ENCODE peak calls at places on chromosomes 1 and 21, in ten cellular contexts. One of them, this sample, is unnamed.

GRCh38 chr1:24754229-24754628 is 9.0 kb downstream of the CLIC4 start:
- DNase-seq in NCI-H2081: no peak
- DNase-seq in upper lobe of right lung: no peak
- DNase-seq in effector memory CD4-positive, alpha-beta T cell: no peak
- DNase-seq in kidney tubule cell: peak; percentile 72
- DNase-seq in stimulated activated CD4-positive, alpha-beta T cell treated with anti-CD3 and anti-CD28 coated beads, TNF-alpha, amount 100 ng/mL, for 24 hours: no peak
- DNase-seq in breast epithelium: no peak
- DNase-seq in ovary: no peak
- DNase-seq in SHP77: no peak
- DNase-seq in activated T-cell treated with anti-CD3 and anti-CD28 coated beads, Interleukin-2, amount 50 U/mL, for 1 hour: no peak
- DNase-seq in this sample: no peak

GRCh38 chr1:224846119-224846907 is 83.2 kb upstream of the DNAH14 start:
- DNase-seq in NCI-H2081: no peak
- DNase-seq in SHP77: no peak
- DNase-seq in ovary: no peak
- DNase-seq in effector memory CD4-positive, alpha-beta T cell: no peak
- DNase-seq in kidney tubule cell: no peak
- DNase-seq in upper lobe of right lung: no peak
- DNase-seq in breast epithelium: no peak
- DNase-seq in activated T-cell treated with anti-CD3 and anti-CD28 coated beads, Interleukin-2, amount 50 U/mL, for 1 hour: no peak
- DNase-seq in stimulated activated CD4-positive, alpha-beta T cell treated with anti-CD3 and anti-CD28 coated beads, TNF-alpha, amount 100 ng/mL, for 24 hours: no peak
- DNase-seq in this sample: no peak

GRCh38 chr1:53561488-53562115 is 102.4 kb downstream of the DMRTB1 start:
- DNase-seq in kidney tubule cell: no peak
- DNase-seq in upper lobe of right lung: peak; percentile 40
- DNase-seq in SHP77: no peak
- DNase-seq in activated T-cell treated with anti-CD3 and anti-CD28 coated beads, Interleukin-2, amount 50 U/mL, for 1 hour: no peak
- DNase-seq in effector memory CD4-positive, alpha-beta T cell: no peak
- DNase-seq in NCI-H2081: no peak
- DNase-seq in breast epithelium: peak; percentile 34
- DNase-seq in ovary: no peak
- DNase-seq in stimulated activated CD4-positive, alpha-beta T cell treated with anti-CD3 and anti-CD28 coated beads, TNF-alpha, amount 100 ng/mL, for 24 hours: no peak
- DNase-seq in this sample: no peak

GRCh38 chr1:198842686-198843085 is 203.8 kb downstream of the PTPRC start:
- DNase-seq in breast epithelium: no peak
- DNase-seq in kidney tubule cell: no peak
- DNase-seq in effector memory CD4-positive, alpha-beta T cell: no peak
- DNase-seq in stimulated activated CD4-positive, alpha-beta T cell treated with anti-CD3 and anti-CD28 coated beads, TNF-alpha, amount 100 ng/mL, for 24 hours: no peak
- DNase-seq in upper lobe of right lung: no peak
- DNase-seq in NCI-H2081: no peak
- DNase-seq in SHP77: no peak
- DNase-seq in activated T-cell treated with anti-CD3 and anti-CD28 coated beads, Interleukin-2, amount 50 U/mL, for 1 hour: no peak
- DNase-seq in ovary: no peak
- DNase-seq in this sample: no peak

GRCh38 chr1:158251160-158251559 is 3.1 kb upstream of the CD1A start:
- DNase-seq in kidney tubule cell: no peak
- DNase-seq in ovary: no peak
- DNase-seq in activated T-cell treated with anti-CD3 and anti-CD28 coated beads, Interleukin-2, amount 50 U/mL, for 1 hour: no peak
- DNase-seq in SHP77: no peak
- DNase-seq in stimulated activated CD4-positive, alpha-beta T cell treated with anti-CD3 and anti-CD28 coated beads, TNF-alpha, amount 100 ng/mL, for 24 hours: no peak
- DNase-seq in NCI-H2081: no peak
- DNase-seq in breast epithelium: no peak
- DNase-seq in effector memory CD4-positive, alpha-beta T cell: no peak
- DNase-seq in upper lobe of right lung: no peak
- DNase-seq in this sample: no peak

GRCh38 chr1:229037806-229038405 is 233.0 kb upstream of the RAB4A start:
- DNase-seq in breast epithelium: no peak
- DNase-seq in upper lobe of right lung: no peak
- DNase-seq in effector memory CD4-positive, alpha-beta T cell: no peak
- DNase-seq in stimulated activated CD4-positive, alpha-beta T cell treated with anti-CD3 and anti-CD28 coated beads, TNF-alpha, amount 100 ng/mL, for 24 hours: no peak
- DNase-seq in ovary: no peak
- DNase-seq in SHP77: no peak
- DNase-seq in activated T-cell treated with anti-CD3 and anti-CD28 coated beads, Interleukin-2, amount 50 U/mL, for 1 hour: no peak
- DNase-seq in kidney tubule cell: no peak
- DNase-seq in NCI-H2081: no peak
- DNase-seq in this sample: no peak

GRCh38 chr1:197671920-197672319 is 103.4 kb downstream of the DENND1B start:
- DNase-seq in effector memory CD4-positive, alpha-beta T cell: no peak
- DNase-seq in breast epithelium: no peak
- DNase-seq in NCI-H2081: no peak
- DNase-seq in ovary: no peak
- DNase-seq in SHP77: no peak
- DNase-seq in activated T-cell treated with anti-CD3 and anti-CD28 coated beads, Interleukin-2, amount 50 U/mL, for 1 hour: no peak
- DNase-seq in stimulated activated CD4-positive, alpha-beta T cell treated with anti-CD3 and anti-CD28 coated beads, TNF-alpha, amount 100 ng/mL, for 24 hours: no peak
- DNase-seq in kidney tubule cell: no peak
- DNase-seq in upper lobe of right lung: no peak
- DNase-seq in this sample: no peak

GRCh38 chr1:230868736-230869385 is 540 bp upstream of the C1orf198 start:
- DNase-seq in breast epithelium: peak; percentile 66
- DNase-seq in activated T-cell treated with anti-CD3 and anti-CD28 coated beads, Interleukin-2, amount 50 U/mL, for 1 hour: no peak
- DNase-seq in ovary: peak; percentile 19
- DNase-seq in NCI-H2081: peak; percentile 78
- DNase-seq in effector memory CD4-positive, alpha-beta T cell: no peak
- DNase-seq in SHP77: peak; percentile 18
- DNase-seq in upper lobe of right lung: peak; percentile 86
- DNase-seq in stimulated activated CD4-positive, alpha-beta T cell treated with anti-CD3 and anti-CD28 coated beads, TNF-alpha, amount 100 ng/mL, for 24 hours: no peak
- DNase-seq in kidney tubule cell: peak; percentile 68
- DNase-seq in this sample: peak; percentile 75

GRCh38 chr1:98331232-98331631 is 330.3 kb upstream of the SNX7 start:
- DNase-seq in stimulated activated CD4-positive, alpha-beta T cell treated with anti-CD3 and anti-CD28 coated beads, TNF-alpha, amount 100 ng/mL, for 24 hours: no peak
- DNase-seq in NCI-H2081: no peak
- DNase-seq in effector memory CD4-positive, alpha-beta T cell: no peak
- DNase-seq in kidney tubule cell: peak; percentile 48
- DNase-seq in ovary: no peak
- DNase-seq in activated T-cell treated with anti-CD3 and anti-CD28 coated beads, Interleukin-2, amount 50 U/mL, for 1 hour: no peak
- DNase-seq in upper lobe of right lung: no peak
- DNase-seq in breast epithelium: no peak
- DNase-seq in SHP77: no peak
- DNase-seq in this sample: no peak

GRCh38 chr1:1001057-1001630 is 1.2 kb upstream of the HES4 start:
- DNase-seq in activated T-cell treated with anti-CD3 and anti-CD28 coated beads, Interleukin-2, amount 50 U/mL, for 1 hour: peak; percentile 38
- DNase-seq in NCI-H2081: no peak
- DNase-seq in SHP77: no peak
- DNase-seq in ovary: no peak
- DNase-seq in breast epithelium: no peak
- DNase-seq in effector memory CD4-positive, alpha-beta T cell: no peak
- DNase-seq in stimulated activated CD4-positive, alpha-beta T cell treated with anti-CD3 and anti-CD28 coated beads, TNF-alpha, amount 100 ng/mL, for 24 hours: no peak
- DNase-seq in upper lobe of right lung: peak; percentile 73
- DNase-seq in kidney tubule cell: no peak
- DNase-seq in this sample: no peak

GRCh38 chr1:83901547-83902155 is 97.3 kb downstream of the TTLL7 start:
- DNase-seq in activated T-cell treated with anti-CD3 and anti-CD28 coated beads, Interleukin-2, amount 50 U/mL, for 1 hour: no peak
- DNase-seq in ovary: no peak
- DNase-seq in effector memory CD4-positive, alpha-beta T cell: no peak
- DNase-seq in stimulated activated CD4-positive, alpha-beta T cell treated with anti-CD3 and anti-CD28 coated beads, TNF-alpha, amount 100 ng/mL, for 24 hours: no peak
- DNase-seq in NCI-H2081: no peak
- DNase-seq in kidney tubule cell: peak; percentile 88
- DNase-seq in SHP77: peak; percentile 18
- DNase-seq in breast epithelium: no peak
- DNase-seq in upper lobe of right lung: no peak
- DNase-seq in this sample: no peak

GRCh38 chr1:52994658-52995057 is 67.4 kb upstream of the PODN start:
- DNase-seq in ovary: no peak
- DNase-seq in SHP77: no peak
- DNase-seq in effector memory CD4-positive, alpha-beta T cell: no peak
- DNase-seq in activated T-cell treated with anti-CD3 and anti-CD28 coated beads, Interleukin-2, amount 50 U/mL, for 1 hour: no peak
- DNase-seq in NCI-H2081: no peak
- DNase-seq in breast epithelium: no peak
- DNase-seq in upper lobe of right lung: no peak
- DNase-seq in stimulated activated CD4-positive, alpha-beta T cell treated with anti-CD3 and anti-CD28 coated beads, TNF-alpha, amount 100 ng/mL, for 24 hours: no peak
- DNase-seq in kidney tubule cell: no peak
- DNase-seq in this sample: no peak

GRCh38 chr1:197743578-197743977 is 31.7 kb downstream of the DENND1B start:
- DNase-seq in breast epithelium: no peak
- DNase-seq in NCI-H2081: no peak
- DNase-seq in ovary: no peak
- DNase-seq in upper lobe of right lung: no peak
- DNase-seq in activated T-cell treated with anti-CD3 and anti-CD28 coated beads, Interleukin-2, amount 50 U/mL, for 1 hour: no peak
- DNase-seq in stimulated activated CD4-positive, alpha-beta T cell treated with anti-CD3 and anti-CD28 coated beads, TNF-alpha, amount 100 ng/mL, for 24 hours: no peak
- DNase-seq in SHP77: no peak
- DNase-seq in effector memory CD4-positive, alpha-beta T cell: no peak
- DNase-seq in kidney tubule cell: no peak
- DNase-seq in this sample: no peak

GRCh38 chr1:97906567-97907228 is 14.1 kb downstream of the DPYD start:
- DNase-seq in stimulated activated CD4-positive, alpha-beta T cell treated with anti-CD3 and anti-CD28 coated beads, TNF-alpha, amount 100 ng/mL, for 24 hours: no peak
- DNase-seq in NCI-H2081: no peak
- DNase-seq in breast epithelium: no peak
- DNase-seq in upper lobe of right lung: peak; percentile 58
- DNase-seq in ovary: no peak
- DNase-seq in kidney tubule cell: peak; percentile 78
- DNase-seq in activated T-cell treated with anti-CD3 and anti-CD28 coated beads, Interleukin-2, amount 50 U/mL, for 1 hour: no peak
- DNase-seq in effector memory CD4-positive, alpha-beta T cell: no peak
- DNase-seq in SHP77: no peak
- DNase-seq in this sample: peak; percentile 65

GRCh38 chr1:8963940-8964339 is 18.3 kb downstream of the CA6 start:
- DNase-seq in kidney tubule cell: no peak
- DNase-seq in NCI-H2081: no peak
- DNase-seq in stimulated activated CD4-positive, alpha-beta T cell treated with anti-CD3 and anti-CD28 coated beads, TNF-alpha, amount 100 ng/mL, for 24 hours: no peak
- DNase-seq in upper lobe of right lung: no peak
- DNase-seq in activated T-cell treated with anti-CD3 and anti-CD28 coated beads, Interleukin-2, amount 50 U/mL, for 1 hour: no peak
- DNase-seq in effector memory CD4-positive, alpha-beta T cell: no peak
- DNase-seq in SHP77: no peak
- DNase-seq in ovary: no peak
- DNase-seq in breast epithelium: no peak
- DNase-seq in this sample: no peak

GRCh38 chr1:59151387-59151761 is 145.5 kb upstream of the FGGY start:
- DNase-seq in ovary: no peak
- DNase-seq in effector memory CD4-positive, alpha-beta T cell: no peak
- DNase-seq in upper lobe of right lung: no peak
- DNase-seq in stimulated activated CD4-positive, alpha-beta T cell treated with anti-CD3 and anti-CD28 coated beads, TNF-alpha, amount 100 ng/mL, for 24 hours: no peak
- DNase-seq in NCI-H2081: no peak
- DNase-seq in SHP77: no peak
- DNase-seq in breast epithelium: no peak
- DNase-seq in kidney tubule cell: no peak
- DNase-seq in activated T-cell treated with anti-CD3 and anti-CD28 coated beads, Interleukin-2, amount 50 U/mL, for 1 hour: no peak
- DNase-seq in this sample: no peak

GRCh38 chr1:47209725-47210330 is 20.0 kb upstream of the PDZK1IP1 start:
- DNase-seq in stimulated activated CD4-positive, alpha-beta T cell treated with anti-CD3 and anti-CD28 coated beads, TNF-alpha, amount 100 ng/mL, for 24 hours: no peak
- DNase-seq in NCI-H2081: no peak
- DNase-seq in kidney tubule cell: peak; percentile 85
- DNase-seq in SHP77: no peak
- DNase-seq in effector memory CD4-positive, alpha-beta T cell: no peak
- DNase-seq in breast epithelium: no peak
- DNase-seq in upper lobe of right lung: no peak
- DNase-seq in activated T-cell treated with anti-CD3 and anti-CD28 coated beads, Interleukin-2, amount 50 U/mL, for 1 hour: no peak
- DNase-seq in ovary: no peak
- DNase-seq in this sample: no peak

GRCh38 chr1:221693087-221693486 is 48.8 kb downstream of the DUSP10 start:
- DNase-seq in ovary: no peak
- DNase-seq in effector memory CD4-positive, alpha-beta T cell: no peak
- DNase-seq in stimulated activated CD4-positive, alpha-beta T cell treated with anti-CD3 and anti-CD28 coated beads, TNF-alpha, amount 100 ng/mL, for 24 hours: no peak
- DNase-seq in activated T-cell treated with anti-CD3 and anti-CD28 coated beads, Interleukin-2, amount 50 U/mL, for 1 hour: no peak
- DNase-seq in upper lobe of right lung: no peak
- DNase-seq in NCI-H2081: no peak
- DNase-seq in kidney tubule cell: no peak
- DNase-seq in SHP77: no peak
- DNase-seq in breast epithelium: no peak
- DNase-seq in this sample: no peak

GRCh38 chr1:151199860-151200581 is 1.7 kb downstream of the PIP5K1A start:
- DNase-seq in upper lobe of right lung: no peak
- DNase-seq in kidney tubule cell: peak; percentile 94
- DNase-seq in effector memory CD4-positive, alpha-beta T cell: no peak
- DNase-seq in ovary: no peak
- DNase-seq in NCI-H2081: no peak
- DNase-seq in stimulated activated CD4-positive, alpha-beta T cell treated with anti-CD3 and anti-CD28 coated beads, TNF-alpha, amount 100 ng/mL, for 24 hours: no peak
- DNase-seq in SHP77: no peak
- DNase-seq in breast epithelium: no peak
- DNase-seq in activated T-cell treated with anti-CD3 and anti-CD28 coated beads, Interleukin-2, amount 50 U/mL, for 1 hour: no peak
- DNase-seq in this sample: no peak

GRCh38 chr1:110196917-110197782 is 13.0 kb upstream of the KCNC4 start:
- DNase-seq in upper lobe of right lung: no peak
- DNase-seq in NCI-H2081: peak; percentile 44
- DNase-seq in SHP77: peak; percentile 70
- DNase-seq in stimulated activated CD4-positive, alpha-beta T cell treated with anti-CD3 and anti-CD28 coated beads, TNF-alpha, amount 100 ng/mL, for 24 hours: peak; percentile 31
- DNase-seq in ovary: no peak
- DNase-seq in breast epithelium: no peak
- DNase-seq in kidney tubule cell: peak; percentile 62
- DNase-seq in activated T-cell treated with anti-CD3 and anti-CD28 coated beads, Interleukin-2, amount 50 U/mL, for 1 hour: peak; percentile 50
- DNase-seq in effector memory CD4-positive, alpha-beta T cell: peak; percentile 37
- DNase-seq in this sample: no peak

GRCh38 chr1:119859647-119860046 is 36.7 kb downstream of the ADAM30 start:
- DNase-seq in SHP77: no peak
- DNase-seq in breast epithelium: no peak
- DNase-seq in effector memory CD4-positive, alpha-beta T cell: no peak
- DNase-seq in NCI-H2081: no peak
- DNase-seq in kidney tubule cell: peak; percentile 78
- DNase-seq in upper lobe of right lung: no peak
- DNase-seq in activated T-cell treated with anti-CD3 and anti-CD28 coated beads, Interleukin-2, amount 50 U/mL, for 1 hour: no peak
- DNase-seq in stimulated activated CD4-positive, alpha-beta T cell treated with anti-CD3 and anti-CD28 coated beads, TNF-alpha, amount 100 ng/mL, for 24 hours: no peak
- DNase-seq in ovary: no peak
- DNase-seq in this sample: no peak

GRCh38 chr21:43574741-43575465 is 84.4 kb downstream of the HSF2BP start:
- DNase-seq in stimulated activated CD4-positive, alpha-beta T cell treated with anti-CD3 and anti-CD28 coated beads, TNF-alpha, amount 100 ng/mL, for 24 hours: no peak
- DNase-seq in NCI-H2081: no peak
- DNase-seq in activated T-cell treated with anti-CD3 and anti-CD28 coated beads, Interleukin-2, amount 50 U/mL, for 1 hour: no peak
- DNase-seq in upper lobe of right lung: peak; percentile 71
- DNase-seq in breast epithelium: no peak
- DNase-seq in ovary: peak; percentile 62
- DNase-seq in kidney tubule cell: no peak
- DNase-seq in SHP77: no peak
- DNase-seq in effector memory CD4-positive, alpha-beta T cell: no peak
- DNase-seq in this sample: peak; percentile 70

GRCh38 chr1:180837025-180837424 is 75.7 kb upstream of the KIAA1614 start:
- DNase-seq in breast epithelium: no peak
- DNase-seq in upper lobe of right lung: no peak
- DNase-seq in ovary: no peak
- DNase-seq in SHP77: no peak
- DNase-seq in NCI-H2081: no peak
- DNase-seq in kidney tubule cell: no peak
- DNase-seq in effector memory CD4-positive, alpha-beta T cell: no peak
- DNase-seq in activated T-cell treated with anti-CD3 and anti-CD28 coated beads, Interleukin-2, amount 50 U/mL, for 1 hour: no peak
- DNase-seq in stimulated activated CD4-positive, alpha-beta T cell treated with anti-CD3 and anti-CD28 coated beads, TNF-alpha, amount 100 ng/mL, for 24 hours: no peak
- DNase-seq in this sample: no peak

GRCh38 chr1:239493736-239494285 is 107.4 kb downstream of the CHRM3 start:
- DNase-seq in effector memory CD4-positive, alpha-beta T cell: no peak
- DNase-seq in SHP77: no peak
- DNase-seq in breast epithelium: no peak
- DNase-seq in ovary: no peak
- DNase-seq in stimulated activated CD4-positive, alpha-beta T cell treated with anti-CD3 and anti-CD28 coated beads, TNF-alpha, amount 100 ng/mL, for 24 hours: no peak
- DNase-seq in NCI-H2081: no peak
- DNase-seq in upper lobe of right lung: no peak
- DNase-seq in kidney tubule cell: no peak
- DNase-seq in activated T-cell treated with anti-CD3 and anti-CD28 coated beads, Interleukin-2, amount 50 U/mL, for 1 hour: no peak
- DNase-seq in this sample: no peak

GRCh38 chr1:156025873-156026272 is 5.1 kb upstream of the SSR2 start:
- DNase-seq in NCI-H2081: no peak
- DNase-seq in breast epithelium: no peak
- DNase-seq in stimulated activated CD4-positive, alpha-beta T cell treated with anti-CD3 and anti-CD28 coated beads, TNF-alpha, amount 100 ng/mL, for 24 hours: peak; percentile 31
- DNase-seq in SHP77: peak; percentile 78
- DNase-seq in activated T-cell treated with anti-CD3 and anti-CD28 coated beads, Interleukin-2, amount 50 U/mL, for 1 hour: peak; percentile 28
- DNase-seq in upper lobe of right lung: peak; percentile 76
- DNase-seq in effector memory CD4-positive, alpha-beta T cell: peak; percentile 5
- DNase-seq in ovary: no peak
- DNase-seq in kidney tubule cell: peak; percentile 49
- DNase-seq in this sample: no peak